ENCODE peak calls at places on chromosome 1, in ten cellular contexts. B, N, X, O, J, W, C, A, R and U are unnamed samples.

GRCh38 chr1:223180803-223181321 is 37.8 kb upstream of the TLR5 start:
- DNase-seq in C (peak; percentile 38), O (no peak), N (no peak), R (no peak), B (no peak), X (no peak), W (no peak), J (no peak), A (no peak), U (no peak)

GRCh38 chr1:47558601-47559593 is 121.1 kb downstream of the FOXD2 start:
- DNase-seq in B (no peak), C (no peak), N (no peak), W (peak; percentile 17), A (no peak), R (peak; percentile 64), O (no peak), X (no peak), J (no peak), U (no peak)

GRCh38 chr1:107272321-107272720 is 131.5 kb downstream of the NTNG1 start:
- DNase-seq in B (no peak), R (no peak), X (no peak), W (peak; percentile 3), N (no peak), C (no peak), J (no peak), O (no peak), A (no peak), U (no peak)

GRCh38 chr1:246971322-246971721 is 36.5 kb downstream of the ZNF695 start:
- DNase-seq in A (peak; percentile 69), X (peak; percentile 83), B (peak; percentile 4), C (no peak), R (peak; percentile 3), W (peak; percentile 42), O (peak; percentile 11), J (peak; percentile 19), N (no peak), U (peak; percentile 7)

GRCh38 chr1:109299087-109299983 is 7.5 kb downstream of the MYBPHL start:
- DNase-seq in B (no peak), O (peak; percentile 89), W (peak; percentile 64), A (peak; percentile 70), R (no peak), J (peak; percentile 65), X (no peak), N (no peak), C (peak; percentile 97), U (no peak)

GRCh38 chr1:1004780-1005697 is 5.1 kb upstream of the HES4 start:
- DNase-seq in A (no peak), C (no peak), B (no peak), R (no peak), W (peak; percentile 44), N (no peak), J (no peak), O (peak; percentile 74), X (no peak), U (no peak)

GRCh38 chr1:228405200-228405978 is 1.2 kb downstream of the TRIM11 start:
- DNase-seq in J (no peak), A (no peak), X (no peak), C (no peak), O (no peak), N (no peak), W (peak; percentile 13), B (no peak), R (no peak), U (no peak)

GRCh38 chr1:69710484-69710883 is 142.8 kb downstream of the LRRC7 start:
- DNase-seq in A (no peak), O (no peak), J (no peak), X (no peak), W (no peak), B (no peak), N (no peak), R (no peak), C (no peak), U (no peak)

GRCh38 chr1:54810144-54810942 is 9.2 kb upstream of the TTC22 start:
- DNase-seq in W (peak; percentile 74), B (peak; percentile 75), X (peak; percentile 88), A (peak; percentile 60), C (no peak), J (peak; percentile 34), R (peak; percentile 16), O (peak; percentile 90), N (peak; percentile 35), U (peak; percentile 57)

GRCh38 chr1:12015499-12015898 is 3.8 kb upstream of the MIIP start:
- DNase-seq in X (no peak), B (no peak), C (no peak), W (no peak), A (no peak), R (no peak), N (no peak), J (no peak), O (no peak), U (no peak)

GRCh38 chr1:24386241-24386640 is 27.3 kb downstream of the STPG1 start:
- DNase-seq in J (no peak), X (no peak), N (no peak), O (no peak), W (no peak), C (no peak), R (no peak), B (no peak), A (no peak), U (no peak)

GRCh38 chr1:92095868-92096267 is 15.7 kb downstream of the BTBD8 start:
- DNase-seq in R (no peak), B (no peak), A (no peak), C (no peak), O (no peak), J (no peak), N (no peak), W (no peak), X (no peak), U (no peak)

GRCh38 chr1:57461405-57461804 is 37.5 kb upstream of the DAB1 start:
- DNase-seq in A (no peak), W (no peak), N (no peak), B (no peak), C (no peak), J (no peak), X (no peak), O (no peak), R (no peak), U (no peak)